ENCODE peak calls at places on chromosomes 7 and 10, in four cellular contexts. One of them, this sample, is unnamed. For H3K27me3, the result is how much of the 10 kb centered on the place peaks cover.

GRCh38 chr10:97291357-97292096 is 910 bp downstream of the ARHGAP19 start:
- DNase-seq in CD8-positive, alpha-beta memory T cell: no peak
- DNase-seq in body of pancreas: no peak
- DNase-seq in A673: no peak
- DNase-seq in this sample: no peak

GRCh38 chr7:34143397-34143796 is 238.1 kb downstream of the BMPER start:
- DNase-seq in CD8-positive, alpha-beta memory T cell: no peak
- DNase-seq in body of pancreas: no peak
- DNase-seq in A673: peak
- DNase-seq in this sample: peak

GRCh38 chr7:42414028-42414427 is 177.0 kb upstream of the GLI3 start:
- DNase-seq in CD8-positive, alpha-beta memory T cell: no peak
- DNase-seq in body of pancreas: no peak
- DNase-seq in A673: peak
- DNase-seq in this sample: peak

GRCh38 chr7:67856046-67856445 is 859.4 kb downstream of the TYW1 start:
- DNase-seq in CD8-positive, alpha-beta memory T cell: no peak
- DNase-seq in body of pancreas: no peak
- DNase-seq in A673: no peak
- DNase-seq in this sample: no peak

GRCh38 chr10:3655528-3655927 is 129.5 kb downstream of the KLF6 start:
- DNase-seq in CD8-positive, alpha-beta memory T cell: no peak
- DNase-seq in body of pancreas: no peak
- DNase-seq in A673: no peak
- DNase-seq in this sample: no peak

GRCh38 chr7:81690251-81690650 is 79.6 kb downstream of the HGF start:
- DNase-seq in CD8-positive, alpha-beta memory T cell: no peak
- DNase-seq in body of pancreas: no peak
- DNase-seq in A673: no peak
- DNase-seq in this sample: no peak

GRCh38 chr10:53006663-53007610 is 234.4 kb upstream of the MBL2 start:
- DNase-seq in CD8-positive, alpha-beta memory T cell: no peak
- DNase-seq in body of pancreas: no peak
- DNase-seq in A673: no peak
- DNase-seq in this sample: no peak

GRCh38 chr10:35386594-35387174 is 50.4 kb downstream of the CCNY start:
- DNase-seq in CD8-positive, alpha-beta memory T cell: no peak
- DNase-seq in body of pancreas: peak
- DNase-seq in A673: peak
- DNase-seq in this sample: no peak

GRCh38 chr7:5646846-5647245 is 134.6 kb downstream of the RNF216 start:
- DNase-seq in CD8-positive, alpha-beta memory T cell: no peak
- DNase-seq in body of pancreas: no peak
- DNase-seq in A673: peak
- DNase-seq in this sample: peak

GRCh38 chr10:21534611-21535493 is 820 bp downstream of the MLLT10 start:
- DNase-seq in CD8-positive, alpha-beta memory T cell: peak
- DNase-seq in body of pancreas: peak
- DNase-seq in A673: peak
- DNase-seq in this sample: peak

GRCh38 chr10:93680414-93681047 is 21.9 kb downstream of the FRA10AC1 start:
- DNase-seq in CD8-positive, alpha-beta memory T cell: no peak
- DNase-seq in body of pancreas: no peak
- DNase-seq in A673: peak
- DNase-seq in this sample: peak

GRCh38 chr10:12348870-12349627 is at the start of gene CAMK1D:
- DNase-seq in CD8-positive, alpha-beta memory T cell: peak
- DNase-seq in body of pancreas: peak
- DNase-seq in A673: peak
- DNase-seq in this sample: peak

GRCh38 chr10:131843089-131843595 is 57.7 kb upstream of the PPP2R2D start:
- DNase-seq in CD8-positive, alpha-beta memory T cell: no peak
- DNase-seq in body of pancreas: no peak
- DNase-seq in A673: no peak
- DNase-seq in this sample: no peak

GRCh38 chr10:43114031-43114742 is 24.1 kb upstream of the CSGALNACT2 start:
- DNase-seq in CD8-positive, alpha-beta memory T cell: no peak
- DNase-seq in body of pancreas: no peak
- DNase-seq in A673: no peak
- DNase-seq in this sample: no peak

GRCh38 chr7:156167417-156167807 is 355.1 kb upstream of the SHH start:
- DNase-seq in CD8-positive, alpha-beta memory T cell: no peak
- DNase-seq in body of pancreas: no peak
- DNase-seq in A673: no peak
- DNase-seq in this sample: no peak

GRCh38 chr7:23931633-23932032 is 221.6 kb downstream of the STK31 start:
- DNase-seq in CD8-positive, alpha-beta memory T cell: no peak
- DNase-seq in body of pancreas: no peak
- DNase-seq in A673: no peak
- DNase-seq in this sample: peak

GRCh38 chr10:35579726-35580420 is 25.3 kb upstream of the GJD4 start:
- DNase-seq in CD8-positive, alpha-beta memory T cell: no peak
- DNase-seq in body of pancreas: no peak
- DNase-seq in A673: no peak
- DNase-seq in this sample: no peak

GRCh38 chr7:105906690-105907089 is 30.3 kb upstream of the ATXN7L1 start:
- DNase-seq in CD8-positive, alpha-beta memory T cell: no peak
- DNase-seq in body of pancreas: no peak
- DNase-seq in A673: no peak
- DNase-seq in this sample: no peak

GRCh38 chr10:60098676-60099601 is 192.6 kb upstream of the CCDC6 start:
- DNase-seq in CD8-positive, alpha-beta memory T cell: no peak
- DNase-seq in body of pancreas: no peak
- DNase-seq in A673: peak
- DNase-seq in this sample: no peak

GRCh38 chr7:50653997-50654425 is 88.8 kb upstream of the DDC start:
- DNase-seq in CD8-positive, alpha-beta memory T cell: no peak
- DNase-seq in body of pancreas: no peak
- DNase-seq in A673: no peak
- DNase-seq in this sample: no peak
- H3K27me3 ChIP-seq in CD8-positive, alpha-beta memory T cell: under half
- H3K27me3 ChIP-seq in body of pancreas: under half
- H3K27me3 ChIP-seq in A673: under half
- H3K27me3 ChIP-seq in this sample: under half

GRCh38 chr10:102225646-102226541 is at the start of gene ELOVL3:
- DNase-seq in CD8-positive, alpha-beta memory T cell: peak
- DNase-seq in body of pancreas: peak
- DNase-seq in A673: peak
- DNase-seq in this sample: peak
- H3K4me3 ChIP-seq in CD8-positive, alpha-beta memory T cell: peak
- H3K4me3 ChIP-seq in body of pancreas: no peak
- H3K4me3 ChIP-seq in A673: peak
- H3K4me3 ChIP-seq in this sample: peak

DNA sequence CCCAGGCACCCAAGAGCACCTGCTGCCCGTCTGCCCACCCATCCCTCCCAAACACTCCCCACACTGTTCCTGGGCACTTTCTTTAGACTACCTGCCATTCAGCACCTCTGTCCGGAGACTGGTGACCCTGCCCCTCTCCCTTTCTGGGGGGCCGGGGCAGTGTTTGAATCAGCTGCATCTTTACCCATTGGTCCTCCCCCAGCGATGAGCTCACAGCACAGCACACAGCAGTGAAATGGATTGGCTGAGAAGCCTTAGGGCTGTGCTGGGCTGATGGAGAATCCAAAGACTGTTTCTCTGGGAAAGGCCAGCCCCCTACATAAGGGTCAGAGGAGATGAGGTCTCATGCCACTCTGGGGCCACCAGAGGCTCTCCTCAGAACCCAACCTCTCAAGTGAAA is 40.2 kb downstream of the VWA2 start:
- DNase-seq in CD8-positive, alpha-beta memory T cell: no peak
- DNase-seq in body of pancreas: no peak
- DNase-seq in A673: no peak
- DNase-seq in this sample: no peak
- H3K27me3 ChIP-seq in CD8-positive, alpha-beta memory T cell: under half
- H3K27me3 ChIP-seq in body of pancreas: under half
- H3K27me3 ChIP-seq in A673: under half
- H3K27me3 ChIP-seq in this sample: under half

DNA sequence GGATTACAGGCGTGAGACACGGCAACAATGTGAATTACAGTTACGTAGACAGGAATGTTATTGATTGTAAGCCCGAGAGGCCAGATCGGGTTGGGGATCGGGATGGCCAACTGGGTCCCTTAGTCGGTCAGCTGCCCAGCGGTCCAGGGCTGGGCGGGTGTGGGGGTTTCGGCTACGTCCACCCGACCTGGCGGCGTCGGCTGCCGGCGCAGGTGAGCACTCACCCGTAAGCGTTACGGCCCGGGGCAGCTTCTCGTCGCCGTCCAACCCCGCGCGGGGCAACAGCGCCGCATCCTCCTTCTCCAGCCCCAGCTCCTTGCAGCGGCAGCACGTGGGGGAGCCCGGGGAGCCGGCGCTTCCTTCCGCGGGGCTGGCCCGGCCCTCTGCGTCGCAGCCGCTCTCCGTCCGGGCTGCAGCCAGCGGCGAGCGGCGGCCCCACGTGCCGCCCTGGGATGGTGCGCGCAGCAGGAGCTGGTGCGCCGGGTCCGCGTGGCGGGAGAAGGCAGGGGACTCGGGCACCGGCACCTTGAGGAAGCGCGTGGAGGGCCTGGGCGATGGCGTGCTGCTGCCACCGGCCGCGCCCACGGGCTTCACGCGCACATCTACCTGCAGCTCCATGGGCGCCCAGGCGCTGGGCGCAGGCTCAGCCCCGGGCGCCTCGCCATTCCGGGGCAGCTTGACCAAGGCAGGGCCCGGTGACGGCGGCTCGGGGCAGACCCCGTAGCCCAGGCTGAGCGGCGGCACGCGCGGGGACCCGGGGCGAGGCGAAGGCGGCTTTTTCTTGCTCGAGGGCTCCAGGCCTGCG is 609 bp downstream of the KLRG2 start:
- DNase-seq in CD8-positive, alpha-beta memory T cell: no peak
- DNase-seq in body of pancreas: peak
- DNase-seq in A673: peak
- DNase-seq in this sample: peak
- H3K4me3 ChIP-seq in CD8-positive, alpha-beta memory T cell: peak
- H3K4me3 ChIP-seq in body of pancreas: no peak
- H3K4me3 ChIP-seq in A673: peak
- H3K4me3 ChIP-seq in this sample: peak

GRCh38 chr7:27148031-27148775 is 629 bp upstream of the HOXA6 start:
- DNase-seq in CD8-positive, alpha-beta memory T cell: no peak
- DNase-seq in body of pancreas: no peak
- DNase-seq in A673: no peak
- DNase-seq in this sample: peak
- H3K27me3 ChIP-seq in CD8-positive, alpha-beta memory T cell: half or more
- H3K27me3 ChIP-seq in body of pancreas: under half
- H3K27me3 ChIP-seq in A673: half or more
- H3K27me3 ChIP-seq in this sample: under half

GRCh38 chr7:150453892-150454291 is 3.5 kb downstream of the GIMAP8 start:
- DNase-seq in CD8-positive, alpha-beta memory T cell: no peak
- DNase-seq in body of pancreas: no peak
- DNase-seq in A673: no peak
- DNase-seq in this sample: no peak

GRCh38 chr7:150451097-150451793 is 815 bp downstream of the GIMAP8 start:
- DNase-seq in CD8-positive, alpha-beta memory T cell: peak
- DNase-seq in body of pancreas: no peak
- DNase-seq in A673: no peak
- DNase-seq in this sample: no peak

GRCh38 chr7:150451833-150452431 is 1.5 kb downstream of the GIMAP8 start:
- DNase-seq in CD8-positive, alpha-beta memory T cell: peak
- DNase-seq in body of pancreas: no peak
- DNase-seq in A673: no peak
- DNase-seq in this sample: no peak

GRCh38 chr7:150450491-150450992 is at the start of gene GIMAP8:
- DNase-seq in CD8-positive, alpha-beta memory T cell: peak
- DNase-seq in body of pancreas: peak
- DNase-seq in A673: no peak
- DNase-seq in this sample: no peak

DNA sequence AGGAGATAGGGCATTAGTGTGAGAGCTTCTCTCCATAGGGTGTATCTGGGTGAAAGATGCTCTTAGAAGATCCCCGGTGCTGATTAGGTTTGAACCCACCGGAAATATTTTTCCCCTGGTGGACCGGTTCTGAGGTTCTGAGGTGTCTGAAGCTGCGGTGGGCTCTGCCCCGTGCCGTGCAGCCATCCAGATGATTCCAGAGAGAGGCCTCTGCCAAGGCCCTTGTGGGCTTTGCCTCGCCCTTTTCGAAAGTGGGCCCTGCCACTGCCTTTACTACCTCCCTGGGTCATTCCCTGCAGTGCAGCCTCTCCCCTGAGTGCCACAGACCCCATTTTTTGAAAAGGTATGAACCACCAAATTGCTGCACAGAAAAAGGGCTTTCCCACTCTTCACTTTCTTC is 2.8 kb downstream of the GIMAP8 start:
- DNase-seq in CD8-positive, alpha-beta memory T cell: peak
- DNase-seq in body of pancreas: no peak
- DNase-seq in A673: no peak
- DNase-seq in this sample: no peak
- H3K4me3 ChIP-seq in CD8-positive, alpha-beta memory T cell: peak
- H3K4me3 ChIP-seq in body of pancreas: no peak
- H3K4me3 ChIP-seq in A673: no peak
- H3K4me3 ChIP-seq in this sample: no peak